ENCODE peak calls at places on chromosomes 1 and 21, in six cellular contexts. E, Y, L, I, M and H are unnamed samples.

GRCh38 chr1:29785137-29785527 is 548.8 kb downstream of the PTPRU start:
- DNase-seq in E (no peak), M (no peak), Y (no peak), L (no peak), I (no peak), H (no peak)

GRCh38 chr1:103997631-103998030 is 247.9 kb downstream of the AMY1C start:
- DNase-seq in Y (no peak), E (no peak), L (no peak), I (no peak), M (no peak), H (no peak)

GRCh38 chr21:36134820-36135390 is at the start of gene CBR3:
- DNase-seq in L (peak; percentile 66), I (peak; percentile 36), Y (no peak), E (peak; percentile 45), M (peak; percentile 68), H (peak; percentile 75)

GRCh38 chr1:25727819-25728286 is 72.1 kb upstream of the SELENON start:
- DNase-seq in M (peak; percentile 71), I (peak; percentile 14), Y (no peak), E (no peak), L (peak; percentile 78), H (no peak)

GRCh38 chr1:6066680-6067079 is 21.0 kb downstream of the KCNAB2 start:
- DNase-seq in Y (no peak), I (no peak), E (no peak), M (no peak), L (no peak), H (no peak)

GRCh38 chr1:51175278-51175677 is 60.8 kb upstream of the RNF11 start:
- DNase-seq in I (no peak), L (no peak), Y (no peak), E (no peak), M (no peak), H (no peak)

GRCh38 chr1:245085508-245086095 is 69.2 kb upstream of the KIF26B start:
- DNase-seq in M (no peak), Y (peak; percentile 90), L (no peak), I (no peak), E (no peak), H (peak; percentile 14)

GRCh38 chr21:36749935-36750578 is 51.1 kb downstream of the SIM2 start:
- DNase-seq in L (no peak), I (no peak), Y (peak; percentile 84), E (no peak), M (no peak), H (no peak)

GRCh38 chr1:167935252-167936067 is 1.0 kb upstream of the DCAF6 start:
- DNase-seq in I (peak; percentile 33), L (no peak), Y (no peak), M (no peak), E (peak; percentile 41), H (peak; percentile 65)

GRCh38 chr1:13786541-13786940 is 86.6 kb downstream of the PRDM2 start:
- DNase-seq in M (no peak), E (no peak), Y (no peak), I (no peak), L (no peak), H (no peak)

GRCh38 chr1:219299420-219299819 is 125.7 kb downstream of the LYPLAL1 start:
- DNase-seq in Y (no peak), I (no peak), M (no peak), L (no peak), E (no peak), H (no peak)

GRCh38 chr1:47582891-47583608 is 145.2 kb downstream of the FOXD2 start:
- DNase-seq in E (no peak), L (no peak), I (no peak), M (no peak), Y (no peak), H (peak; percentile 66)

GRCh38 chr1:222240536-222241181 is 307.2 kb downstream of the HHIPL2 start:
- DNase-seq in I (no peak), Y (peak; percentile 29), E (no peak), M (no peak), L (no peak), H (no peak)

GRCh38 chr1:83692524-83693336 is 306.2 kb downstream of the TTLL7 start:
- DNase-seq in L (peak; percentile 15), I (peak; percentile 6), E (no peak), Y (no peak), M (no peak), H (peak; percentile 25)

GRCh38 chr1:49307452-49307851 is 530.8 kb upstream of the BEND5 start:
- DNase-seq in Y (no peak), M (no peak), I (no peak), L (no peak), E (no peak), H (no peak)

GRCh38 chr1:77571642-77572041 is 110.8 kb downstream of the ZZZ3 start:
- DNase-seq in I (no peak), M (no peak), Y (no peak), E (no peak), L (no peak), H (no peak)

GRCh38 chr1:197486948-197487347 is 218.9 kb downstream of the CRB1 start:
- DNase-seq in M (no peak), L (no peak), Y (peak; percentile 21), E (no peak), I (peak; percentile 15), H (no peak)

GRCh38 chr1:36458910-36459309 is 5.3 kb downstream of the MRPS15 start:
- DNase-seq in M (no peak), I (no peak), L (no peak), Y (no peak), E (no peak), H (peak; percentile 85)

DNA sequence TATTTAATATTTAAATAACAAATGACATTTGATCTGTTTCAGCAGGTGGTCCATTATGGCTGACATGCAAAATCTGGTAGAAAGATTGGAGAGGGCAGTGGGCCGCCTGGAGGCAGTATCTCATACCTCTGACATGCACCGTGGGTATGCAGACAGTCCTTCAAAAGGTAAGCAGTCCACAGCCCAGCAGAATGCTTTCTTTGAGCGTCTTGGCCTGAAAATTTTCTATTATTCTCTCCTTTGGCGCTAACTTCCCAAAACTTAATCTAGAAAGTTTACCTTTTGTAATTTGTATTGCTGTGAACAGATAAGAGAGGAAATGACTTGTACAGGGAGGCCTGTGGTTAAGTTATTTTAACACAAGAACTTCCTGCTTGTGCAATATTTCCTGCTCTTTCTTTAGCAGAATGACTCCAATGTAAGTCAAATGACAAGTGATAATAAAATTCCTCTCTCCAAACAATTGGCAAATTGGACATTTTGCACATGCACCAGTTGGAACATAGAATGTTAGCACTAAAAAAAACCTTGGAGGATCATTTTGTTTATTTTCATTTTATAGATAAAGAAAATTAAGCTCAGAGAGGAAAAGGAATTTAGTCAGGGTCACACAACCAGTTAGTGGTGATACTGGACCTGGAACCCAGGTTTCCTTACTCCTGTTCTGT is 18.9 kb downstream of the CAP1 start:
- DNase-seq in E (no peak), M (no peak), L (no peak), I (peak; percentile 5), Y (no peak), H (peak; percentile 57)
- TF ChIP-seq CTCF in E (no peak), M (no peak), L (no peak), I (no peak), Y (no peak), H (peak; percentile 38)

GRCh38 chr1:52904590-52905375 is 16.8 kb downstream of the ECHDC2 start:
- DNase-seq in Y (no peak), E (peak; percentile 61), I (peak; percentile 52), M (no peak), L (no peak), H (peak; percentile 67)
- TF ChIP-seq CTCF in Y (peak; percentile 50), E (peak; percentile 26), I (peak; percentile 48), M (peak; percentile 35), L (no peak), H (peak; percentile 57)

GRCh38 chr1:106768501-106768900 is 288.0 kb upstream of the PRMT6 start:
- DNase-seq in M (no peak), E (no peak), Y (no peak), L (no peak), I (no peak), H (no peak)
- TF ChIP-seq CTCF in M (no peak), E (no peak), Y (no peak), L (no peak), I (no peak), H (no peak)

GRCh38 chr1:209554761-209555611 is 28.5 kb upstream of the CAMK1G start:
- DNase-seq in L (no peak), M (no peak), E (no peak), I (no peak), Y (no peak), H (no peak)
- TF ChIP-seq CTCF in L (no peak), M (no peak), E (no peak), I (no peak), Y (no peak), H (no peak)

GRCh38 chr1:66733348-66734017 is 18.8 kb upstream of the DYNLT5 start:
- DNase-seq in M (no peak), Y (no peak), L (no peak), I (no peak), E (no peak), H (no peak)
- TF ChIP-seq CTCF in M (no peak), Y (no peak), L (no peak), I (no peak), E (no peak), H (no peak)

GRCh38 chr1:96688737-96689136 is 32.8 kb upstream of the PTBP2 start:
- DNase-seq in I (no peak), Y (no peak), E (no peak), L (no peak), M (no peak), H (no peak)
- TF ChIP-seq CTCF in I (no peak), Y (no peak), E (no peak), L (no peak), M (no peak), H (no peak)

DNA sequence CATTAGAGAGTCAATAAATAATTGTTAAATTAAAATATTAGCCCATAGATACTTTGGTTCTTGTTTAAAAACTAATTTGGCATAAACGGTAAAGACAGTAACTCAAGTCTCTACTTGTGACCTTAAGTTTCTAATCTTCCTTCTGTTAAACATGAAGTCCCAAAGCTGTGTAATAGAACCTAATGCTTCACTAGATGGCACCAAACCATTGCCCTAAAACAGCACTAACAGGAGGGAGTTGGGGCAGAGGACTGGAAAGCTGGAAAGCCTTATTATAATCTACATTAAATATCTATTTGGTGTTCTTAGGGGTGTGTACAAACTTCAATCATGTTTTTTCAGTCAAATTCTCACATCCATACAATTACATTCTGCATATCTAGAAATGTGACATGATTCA is 176.6 kb downstream of the OLFM3 start:
- DNase-seq in Y (peak; percentile 21), L (no peak), I (no peak), M (no peak), E (no peak), H (no peak)
- TF ChIP-seq CTCF in Y (peak; percentile 66), L (no peak), I (no peak), M (peak; percentile 60), E (peak; percentile 20), H (no peak)